ENCODE peak calls at places on chromosomes 7 and 10, in seven cellular contexts. I, Y, X, Z, F, C and R are unnamed samples.

GRCh38 chr10:69632516-69633199 is 2.6 kb downstream of the FAM241B start:
- DNase-seq in I (no peak), Y (no peak), X (no peak), Z (no peak), F (no peak), C (no peak), R (peak; percentile 7)

GRCh38 chr7:1236132-1236655 is 3.5 kb downstream of the UNCX start:
- DNase-seq in I (peak; percentile 20), Y (no peak), X (no peak), Z (no peak), F (no peak), C (no peak), R (no peak)

GRCh38 chr10:131934769-131935168 is 34.0 kb downstream of the PPP2R2D start:
- DNase-seq in I (no peak), Y (no peak), X (no peak), Z (no peak), F (no peak), C (no peak), R (no peak)

GRCh38 chr10:49817845-49818244 is 55.7 kb upstream of the OGDHL start:
- DNase-seq in I (no peak), Y (peak; percentile 80), X (no peak), Z (no peak), F (no peak), C (no peak), R (no peak)

GRCh38 chr10:69856601-69857166 is 55.0 kb downstream of the COL13A1 start:
- DNase-seq in I (no peak), Y (no peak), X (no peak), Z (no peak), F (no peak), C (no peak), R (no peak)

GRCh38 chr10:80473692-80474596 is 19.8 kb downstream of the TSPAN14 start:
- DNase-seq in I (no peak), Y (no peak), X (no peak), Z (no peak), F (no peak), C (no peak), R (no peak)

GRCh38 chr10:130179640-130180039 is 43.4 kb downstream of the GLRX3 start:
- DNase-seq in I (peak; percentile 54), Y (no peak), X (peak; percentile 24), Z (peak; percentile 17), F (no peak), C (no peak), R (peak; percentile 60)

GRCh38 chr10:92760609-92761008 is 70.9 kb downstream of the HHEX start:
- DNase-seq in I (no peak), Y (no peak), X (no peak), Z (no peak), F (no peak), C (no peak), R (no peak)

GRCh38 chr7:137909042-137909441 is 62.3 kb upstream of the DGKI start:
- DNase-seq in I (no peak), Y (no peak), X (no peak), Z (no peak), F (peak; percentile 66), C (no peak), R (no peak)

GRCh38 chr7:45563804-45564461 is 10.2 kb upstream of the ADCY1 start:
- DNase-seq in I (no peak), Y (no peak), X (no peak), Z (no peak), F (no peak), C (no peak), R (no peak)

GRCh38 chr10:59668081-59668480 is 41.6 kb downstream of the SLC16A9 start:
- DNase-seq in I (no peak), Y (no peak), X (no peak), Z (no peak), F (no peak), C (no peak), R (no peak)

GRCh38 chr10:97427571-97428179 is 1.7 kb downstream of the PGAM1 start:
- DNase-seq in I (peak; percentile 74), Y (peak; percentile 67), X (no peak), Z (no peak), F (no peak), C (no peak), R (peak; percentile 43)

GRCh38 chr10:89374716-89375115 is 3.1 kb upstream of the IFIT1B start:
- DNase-seq in I (no peak), Y (no peak), X (no peak), Z (no peak), F (no peak), C (peak; percentile 27), R (no peak)

GRCh38 chr10:91519899-91520514 is 109.9 kb downstream of the HECTD2 start:
- DNase-seq in I (no peak), Y (no peak), X (no peak), Z (no peak), F (no peak), C (no peak), R (no peak)

GRCh38 chr7:2701832-2702593 is 14.0 kb downstream of the AMZ1 start:
- DNase-seq in I (no peak), Y (peak; percentile 63), X (no peak), Z (no peak), F (peak; percentile 42), C (no peak), R (peak; percentile 49)

GRCh38 chr10:20975236-20975635 is 78.1 kb upstream of the NEBL start:
- DNase-seq in I (no peak), Y (no peak), X (no peak), Z (no peak), F (no peak), C (no peak), R (no peak)

GRCh38 chr7:28296571-28297483 is 115.5 kb upstream of the CREB5 start:
- DNase-seq in I (no peak), Y (peak; percentile 30), X (peak; percentile 55), Z (peak; percentile 18), F (no peak), C (no peak), R (peak; percentile 51)

GRCh38 chr10:62264702-62265436 is 3.8 kb downstream of the RTKN2 start:
- DNase-seq in I (peak; percentile 72), Y (no peak), X (peak; percentile 87), Z (peak; percentile 50), F (no peak), C (no peak), R (no peak)

GRCh38 chr7:55493416-55493815 is 78.9 kb downstream of the VOPP1 start:
- DNase-seq in I (no peak), Y (no peak), X (no peak), Z (no peak), F (no peak), C (no peak), R (no peak)

DNA sequence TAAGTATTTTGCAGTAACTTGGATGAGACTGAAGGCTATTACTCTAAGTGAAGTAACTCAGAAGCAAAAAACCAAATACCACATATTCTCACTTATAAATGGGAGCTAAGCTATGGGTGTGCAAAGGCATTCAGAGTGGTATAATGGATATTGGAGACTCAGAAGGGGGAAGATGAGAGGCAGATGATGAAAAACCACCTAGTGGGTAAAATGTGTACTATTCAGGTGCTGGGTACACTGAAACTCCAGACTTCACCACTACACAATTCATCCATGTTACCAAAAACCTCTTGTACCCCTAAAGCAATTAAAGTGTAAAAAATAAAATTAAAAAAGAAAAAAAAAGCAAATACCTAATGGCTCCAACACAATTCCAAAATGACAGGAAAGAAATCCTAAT is 351.7 kb downstream of the NXPH1 start:
- DNase-seq in I (no peak), Y (no peak), X (no peak), Z (no peak), F (no peak), C (no peak), R (no peak)
- H3K4me1 ChIP-seq in I (no peaks in the 10 kb centered on the region), Y (no peaks in the 10 kb centered on the region), X (no peaks in the 10 kb centered on the region), Z (no peaks in the 10 kb centered on the region), F (no peaks in the 10 kb centered on the region), C (no peaks in the 10 kb centered on the region), R (no peaks in the 10 kb centered on the region)

DNA sequence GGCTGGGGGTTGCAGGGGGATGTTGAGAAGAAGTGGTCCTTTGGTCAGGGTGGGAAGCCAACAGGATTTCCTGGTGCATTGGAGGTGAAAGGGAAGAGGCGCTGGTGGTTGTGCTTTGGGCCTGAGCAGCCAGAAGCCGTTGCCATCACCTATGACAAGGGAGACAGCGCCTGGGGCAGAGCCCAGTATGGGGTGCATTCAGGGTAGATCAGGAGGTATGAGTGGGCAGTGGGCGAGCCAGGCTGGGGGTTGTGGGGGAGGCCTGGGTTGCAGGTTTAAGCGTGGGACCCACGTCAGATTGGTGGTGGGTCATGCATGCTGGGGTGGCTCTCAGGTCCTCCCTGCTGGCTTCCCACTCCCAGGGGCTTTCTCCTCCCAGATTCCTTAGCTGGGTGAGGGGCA is 6.3 kb upstream of the PILRB start:
- DNase-seq in I (no peak), Y (no peak), X (no peak), Z (no peak), F (no peak), C (no peak), R (no peak)
- TF ChIP-seq POLR2A in I (no peak), Y (no peak), X (no peak), Z (no peak), F (no peak), C (no peak), R (no peak)

GRCh38 chr7:157499835-157500153 is 163.0 kb downstream of the DNAJB6 start:
- DNase-seq in I (no peak), Y (no peak), X (no peak), Z (no peak), F (peak; percentile 3), C (no peak), R (no peak)
- H3K4me1 ChIP-seq in I (no peaks in the 10 kb centered on the region), Y (no peaks in the 10 kb centered on the region), X (no peaks in the 10 kb centered on the region), Z (no peaks in the 10 kb centered on the region), F (no peaks in the 10 kb centered on the region), C (no peaks in the 10 kb centered on the region), R (no peaks in the 10 kb centered on the region)

DNA sequence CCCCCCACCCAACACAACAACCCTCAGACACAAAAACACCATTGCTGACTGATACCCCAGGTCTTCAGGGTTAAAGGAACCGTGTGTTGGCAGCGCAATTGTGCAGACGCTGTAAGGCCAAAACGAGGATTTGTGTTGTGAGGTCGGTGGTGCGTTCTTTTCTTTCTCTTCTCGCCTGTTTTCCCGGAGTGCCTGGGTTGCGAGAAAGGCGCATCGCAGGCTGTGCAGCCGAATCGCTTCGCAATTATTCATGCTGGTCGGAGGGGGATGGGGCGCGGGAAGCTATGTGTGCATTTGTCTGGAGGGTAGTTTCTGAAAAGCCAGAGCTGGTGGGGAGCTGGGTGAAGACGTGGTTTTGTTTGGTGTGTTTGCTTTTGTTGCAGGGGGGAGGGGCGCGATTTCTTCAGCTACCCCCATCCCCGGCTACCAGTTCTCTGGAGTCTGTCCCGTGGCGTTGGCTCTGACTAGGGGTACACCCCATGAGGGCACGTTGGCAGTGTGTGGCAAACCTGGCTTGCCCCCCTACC is 2.1 kb downstream of the MXI1 start:
- DNase-seq in I (no peak), Y (no peak), X (peak; percentile 59), Z (peak; percentile 52), F (peak; percentile 60), C (peak; percentile 62), R (peak; percentile 65)
- TF ChIP-seq POLR2A in I (no peak), Y (no peak), X (no peak), Z (no peak), F (no peak), C (no peak), R (no peak)

DNA sequence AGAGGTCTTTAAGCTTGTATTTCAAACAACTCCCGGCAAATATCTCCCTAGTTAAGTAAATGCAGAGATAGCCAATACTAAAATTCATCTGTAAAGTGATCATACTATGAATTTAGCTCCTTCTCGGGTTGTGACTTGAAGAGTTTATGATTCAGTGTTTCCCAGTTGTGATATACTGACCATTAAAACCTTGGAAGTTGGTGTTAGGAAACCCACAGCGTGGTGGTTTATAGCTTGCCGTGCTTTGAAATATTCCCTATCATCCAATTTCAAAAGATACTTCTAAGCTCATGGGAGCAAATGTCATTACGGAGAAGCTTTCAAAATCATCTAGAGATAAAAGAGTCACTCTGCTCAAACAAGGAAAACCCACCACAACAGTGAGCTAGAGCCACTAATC is 171.6 kb downstream of the CSTF2T start:
- DNase-seq in I (no peak), Y (no peak), X (no peak), Z (no peak), F (no peak), C (no peak), R (no peak)
- H3K4me1 ChIP-seq in I (no peaks in the 10 kb centered on the region), Y (no peaks in the 10 kb centered on the region), X (no peaks in the 10 kb centered on the region), Z (no peaks in the 10 kb centered on the region), F (no peaks in the 10 kb centered on the region), C (peaks cover 4% of the 10 kb centered on the region), R (no peaks in the 10 kb centered on the region)